ENCODE peak calls at places on chromosomes 2 and 18, in seven cellular contexts. A, K, M, I, G, H and N are unnamed samples.

GRCh38 chr2:237413293-237414055 is 490 bp downstream of the COL6A3 start:
- DNase-seq in K (no peak), A (no peak), I (no peak), M (no peak), H (no peak), G (no peak), N (no peak)

GRCh38 chr2:155895016-155895415 is 437.5 kb downstream of the NR4A2 start:
- DNase-seq in G (peak; percentile 86), K (no peak), I (no peak), M (no peak), H (no peak), A (no peak), N (no peak)

GRCh38 chr2:1771626-1772280 is 27.4 kb upstream of the PXDN start:
- DNase-seq in I (no peak), H (no peak), K (no peak), G (no peak), M (no peak), A (no peak), N (no peak)

GRCh38 chr18:48409591-48410094 is 460 bp upstream of the ZBTB7C start:
- DNase-seq in H (peak; percentile 67), I (peak; percentile 70), A (peak; percentile 15), G (no peak), M (peak; percentile 45), K (peak; percentile 76), N (peak; percentile 36)

GRCh38 chr2:240127911-240128607 is 8.0 kb downstream of the COPS9 start:
- DNase-seq in M (no peak), H (peak; percentile 31), I (no peak), K (no peak), A (no peak), G (no peak), N (no peak)

GRCh38 chr2:56099967-56100366 is 83.8 kb upstream of the CCDC85A start:
- DNase-seq in H (no peak), G (no peak), I (no peak), A (no peak), M (no peak), K (no peak), N (no peak)

GRCh38 chr2:225512873-225513580 is 113.5 kb downstream of the NYAP2 start:
- DNase-seq in I (no peak), A (no peak), K (no peak), M (no peak), H (no peak), G (peak; percentile 60), N (no peak)

GRCh38 chr18:23703057-23703986 is 14.1 kb downstream of the LAMA3 start:
- DNase-seq in K (peak; percentile 61), M (peak; percentile 41), H (no peak), A (peak; percentile 59), I (peak; percentile 27), G (peak; percentile 76), N (no peak)

GRCh38 chr18:79507546-79508480 is 112.1 kb downstream of the NFATC1 start:
- DNase-seq in G (no peak), I (no peak), K (peak; percentile 68), H (peak; percentile 66), M (no peak), A (no peak), N (no peak)

GRCh38 chr2:213021971-213022899 is 129.2 kb downstream of the IKZF2 start:
- DNase-seq in M (peak; percentile 28), I (no peak), G (peak; percentile 53), K (no peak), H (no peak), A (no peak), N (no peak)

GRCh38 chr2:143514413-143514812 is 385.2 kb downstream of the ARHGAP15 start:
- DNase-seq in H (no peak), G (peak; percentile 70), I (no peak), K (no peak), M (no peak), A (no peak), N (no peak)

GRCh38 chr2:203225423-203226039 is 13.3 kb upstream of the CYP20A1 start:
- DNase-seq in A (peak; percentile 43), M (no peak), I (peak; percentile 34), G (peak; percentile 23), H (no peak), K (peak; percentile 49), N (no peak)
- TF ChIP-seq CTCF in A (peak; percentile 76), M (peak; percentile 54), I (peak; percentile 65), G (peak; percentile 77), H (peak; percentile 30), K (peak; percentile 62), N (peak; percentile 78)

DNA sequence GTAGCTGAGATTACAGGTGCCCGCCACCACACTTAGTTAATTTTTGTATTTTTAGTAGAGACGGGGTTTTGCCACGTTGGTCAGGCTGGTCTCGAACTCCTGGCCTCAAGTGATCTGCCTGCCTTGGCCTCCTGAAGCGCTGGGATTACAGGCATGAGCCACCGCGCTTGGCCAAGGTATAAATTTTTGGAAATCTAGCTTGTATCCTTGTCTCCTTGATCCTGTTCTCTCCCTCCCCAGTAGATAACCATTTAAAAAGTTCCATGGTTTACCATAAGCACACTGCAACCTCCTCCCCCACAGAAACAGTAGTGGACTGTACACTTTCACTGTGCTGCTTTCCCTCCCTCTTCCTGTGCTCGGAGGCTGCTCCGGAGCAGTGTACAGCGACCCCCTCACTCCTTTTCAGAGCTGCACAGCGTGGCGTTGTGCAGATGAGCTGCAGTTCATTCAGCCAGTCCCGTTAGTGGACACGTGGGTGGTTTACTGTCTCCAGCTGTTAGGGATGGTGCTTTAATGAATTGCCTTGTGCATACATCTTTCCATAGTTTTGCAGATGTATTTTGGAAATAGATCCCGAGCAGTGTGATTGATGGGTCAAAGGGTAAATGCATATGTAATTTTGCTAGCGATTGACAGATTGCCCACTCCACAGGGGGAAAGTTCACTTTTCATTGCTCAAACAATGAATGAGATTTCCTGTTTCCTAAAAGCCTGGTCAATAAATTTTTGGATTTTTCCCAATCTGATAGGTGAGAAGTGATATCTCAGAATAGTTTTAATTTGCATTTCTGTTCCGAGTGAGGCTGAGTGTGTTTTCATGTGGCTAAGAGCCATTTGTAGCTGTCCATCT is 14.8 kb downstream of the ASB1 start:
- DNase-seq in I (no peak), G (no peak), K (no peak), H (no peak), A (no peak), M (no peak), N (peak; percentile 43)
- TF ChIP-seq CTCF in I (peak; percentile 28), G (no peak), K (no peak), H (no peak), A (no peak), M (no peak), N (no peak)

GRCh38 chr2:179925713-179926112 is 64.3 kb upstream of the ZNF385B start:
- DNase-seq in K (no peak), A (no peak), I (no peak), G (no peak), M (no peak), H (no peak), N (no peak)

GRCh38 chr2:179932786-179933185 is 71.4 kb upstream of the ZNF385B start:
- DNase-seq in H (no peak), M (no peak), G (no peak), K (peak; percentile 87), I (peak; percentile 4), A (no peak), N (no peak)

GRCh38 chr2:179931502-179931901 is 70.1 kb upstream of the ZNF385B start:
- DNase-seq in G (no peak), A (no peak), M (no peak), K (no peak), I (no peak), H (no peak), N (no peak)

GRCh38 chr2:179927041-179927440 is 65.6 kb upstream of the ZNF385B start:
- DNase-seq in G (no peak), A (no peak), M (no peak), K (no peak), I (no peak), H (no peak), N (no peak)
- TF ChIP-seq CTCF in G (no peak), A (no peak), M (no peak), K (no peak), I (no peak), H (no peak), N (no peak)

GRCh38 chr2:127575185-127575765 is 39.8 kb downstream of the MYO7B start:
- DNase-seq in G (no peak), H (no peak), I (no peak), A (no peak), K (no peak), M (peak; percentile 65), N (no peak)
- TF ChIP-seq CTCF in G (no peak), H (no peak), I (no peak), A (no peak), K (no peak), M (no peak), N (no peak)

GRCh38 chr2:202035089-202035940 is 1.7 kb downstream of the FZD7 start:
- DNase-seq in I (peak; percentile 75), A (no peak), H (peak; percentile 82), K (peak; percentile 44), G (no peak), M (peak; percentile 36), N (peak; percentile 67)
- TF ChIP-seq CTCF in I (peak; percentile 63), A (no peak), H (no peak), K (peak; percentile 19), G (peak; percentile 27), M (peak; percentile 12), N (peak; percentile 64)

DNA sequence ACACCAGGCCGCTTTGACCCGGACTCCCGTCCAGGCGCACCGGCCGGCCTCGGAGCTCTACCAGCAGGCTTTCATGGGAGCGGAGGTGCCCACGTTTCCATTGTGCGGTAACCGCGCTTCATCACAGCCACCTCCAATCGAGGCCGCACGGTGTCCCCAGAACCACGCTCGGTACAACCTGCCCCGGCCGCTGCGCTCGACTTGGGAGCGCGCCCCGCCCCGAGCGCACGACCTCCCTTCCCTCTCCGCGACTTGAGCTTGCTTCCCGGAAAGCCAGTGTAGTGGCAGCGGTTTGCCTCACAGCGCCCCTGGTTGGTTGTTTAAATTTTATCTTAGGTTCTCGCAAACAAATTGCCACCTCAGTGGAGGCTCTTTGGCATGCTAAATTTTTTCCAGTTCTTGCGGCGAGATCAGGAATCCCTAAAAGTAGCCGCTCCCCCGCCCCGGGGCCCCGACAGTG is 329 bp upstream of the CYP1B1 start:
- DNase-seq in G (peak; percentile 52), K (peak; percentile 87), M (peak; percentile 83), H (no peak), A (peak; percentile 83), I (peak; percentile 78), N (peak; percentile 40)
- TF ChIP-seq CTCF in G (peak; percentile 52), K (peak; percentile 54), M (peak; percentile 8), H (no peak), A (no peak), I (no peak), N (peak; percentile 70)

GRCh38 chr2:61144697-61145268 is 17.2 kb upstream of the C2orf74 start:
- DNase-seq in A (peak; percentile 93), H (peak; percentile 99), K (peak; percentile 99), M (peak; percentile 96), G (peak; percentile 97), I (peak; percentile 96), N (peak; percentile 96)
- TF ChIP-seq CTCF in A (no peak), H (no peak), K (no peak), M (no peak), G (no peak), I (no peak), N (peak; percentile 28)

GRCh38 chr18:41025666-41026065 is 929.4 kb upstream of the PIK3C3 start:
- DNase-seq in G (no peak), M (no peak), H (no peak), K (no peak), I (no peak), A (no peak), N (no peak)
- TF ChIP-seq CTCF in G (no peak), M (no peak), H (no peak), K (no peak), I (no peak), A (no peak), N (no peak)